ENCODE peak calls at places on chromosomes 13 and 19, in seven cellular contexts. One of them, this sample, is unnamed.

GRCh38 chr19:36573948-36574726 is 1.0 kb upstream of the ZNF529 start:
- DNase-seq in choroid plexus epithelial cell: peak; percentile 73
- DNase-seq in adrenal gland: peak; percentile 17
- DNase-seq in osteocyte: no peak
- DNase-seq in GM12865: peak; percentile 33
- DNase-seq in GM23338: peak; percentile 43
- DNase-seq in tibial nerve: no peak
- DNase-seq in this sample: no peak

GRCh38 chr13:113064534-113065405 is 40.8 kb upstream of the F7 start:
- DNase-seq in osteocyte: no peak
- DNase-seq in adrenal gland: no peak
- DNase-seq in GM23338: no peak
- DNase-seq in choroid plexus epithelial cell: peak; percentile 37
- DNase-seq in GM12865: no peak
- DNase-seq in tibial nerve: no peak
- DNase-seq in this sample: no peak

GRCh38 chr19:42282810-42283247 is 13.8 kb downstream of the CIC start:
- DNase-seq in tibial nerve: no peak
- DNase-seq in GM12865: peak; percentile 8
- DNase-seq in adrenal gland: no peak
- DNase-seq in osteocyte: no peak
- DNase-seq in choroid plexus epithelial cell: no peak
- DNase-seq in GM23338: no peak
- DNase-seq in this sample: no peak

GRCh38 chr13:111367340-111367739 is 46.9 kb downstream of the TEX29 start:
- DNase-seq in choroid plexus epithelial cell: no peak
- DNase-seq in GM12865: no peak
- DNase-seq in osteocyte: peak; percentile 27
- DNase-seq in GM23338: no peak
- DNase-seq in adrenal gland: no peak
- DNase-seq in tibial nerve: no peak
- DNase-seq in this sample: no peak

GRCh38 chr13:96178759-96179158 is 88.9 kb downstream of the HS6ST3 start:
- DNase-seq in GM23338: no peak
- DNase-seq in tibial nerve: no peak
- DNase-seq in adrenal gland: no peak
- DNase-seq in GM12865: no peak
- DNase-seq in choroid plexus epithelial cell: no peak
- DNase-seq in osteocyte: no peak
- DNase-seq in this sample: no peak

GRCh38 chr13:29905845-29906244 is 55.4 kb upstream of the UBL3 start:
- DNase-seq in choroid plexus epithelial cell: peak; percentile 77
- DNase-seq in GM12865: no peak
- DNase-seq in tibial nerve: no peak
- DNase-seq in osteocyte: peak; percentile 34
- DNase-seq in GM23338: no peak
- DNase-seq in adrenal gland: peak; percentile 18
- DNase-seq in this sample: no peak

GRCh38 chr19:3479177-3479818 is 1.0 kb downstream of the SMIM24 start:
- DNase-seq in adrenal gland: no peak
- DNase-seq in choroid plexus epithelial cell: no peak
- DNase-seq in tibial nerve: no peak
- DNase-seq in GM12865: peak; percentile 64
- DNase-seq in GM23338: peak; percentile 96
- DNase-seq in osteocyte: no peak
- DNase-seq in this sample: peak; percentile 79

GRCh38 chr19:8444677-8445487 is at the start of gene HNRNPM:
- DNase-seq in GM23338: peak; percentile 97
- DNase-seq in adrenal gland: peak; percentile 99
- DNase-seq in osteocyte: peak; percentile 100
- DNase-seq in choroid plexus epithelial cell: peak; percentile 98
- DNase-seq in tibial nerve: peak; percentile 98
- DNase-seq in GM12865: peak; percentile 99
- DNase-seq in this sample: peak; percentile 100

GRCh38 chr19:20072936-20073335 is 4.9 kb upstream of the ZNF90 start:
- DNase-seq in adrenal gland: no peak
- DNase-seq in choroid plexus epithelial cell: no peak
- DNase-seq in GM23338: no peak
- DNase-seq in tibial nerve: no peak
- DNase-seq in GM12865: no peak
- DNase-seq in osteocyte: peak; percentile 11
- DNase-seq in this sample: no peak

GRCh38 chr19:11020982-11021759 is 60.3 kb downstream of the SMARCA4 start:
- DNase-seq in tibial nerve: no peak
- DNase-seq in adrenal gland: peak; percentile 92
- DNase-seq in osteocyte: no peak
- DNase-seq in GM12865: no peak
- DNase-seq in choroid plexus epithelial cell: no peak
- DNase-seq in GM23338: no peak
- DNase-seq in this sample: no peak
- TF ChIP-seq CTCF in tibial nerve: no peak
- TF ChIP-seq CTCF in adrenal gland: no peak
- TF ChIP-seq CTCF in osteocyte: no peak
- TF ChIP-seq CTCF in GM12865: no peak
- TF ChIP-seq CTCF in choroid plexus epithelial cell: no peak
- TF ChIP-seq CTCF in GM23338: peak; percentile 47
- TF ChIP-seq CTCF in this sample: no peak

DNA sequence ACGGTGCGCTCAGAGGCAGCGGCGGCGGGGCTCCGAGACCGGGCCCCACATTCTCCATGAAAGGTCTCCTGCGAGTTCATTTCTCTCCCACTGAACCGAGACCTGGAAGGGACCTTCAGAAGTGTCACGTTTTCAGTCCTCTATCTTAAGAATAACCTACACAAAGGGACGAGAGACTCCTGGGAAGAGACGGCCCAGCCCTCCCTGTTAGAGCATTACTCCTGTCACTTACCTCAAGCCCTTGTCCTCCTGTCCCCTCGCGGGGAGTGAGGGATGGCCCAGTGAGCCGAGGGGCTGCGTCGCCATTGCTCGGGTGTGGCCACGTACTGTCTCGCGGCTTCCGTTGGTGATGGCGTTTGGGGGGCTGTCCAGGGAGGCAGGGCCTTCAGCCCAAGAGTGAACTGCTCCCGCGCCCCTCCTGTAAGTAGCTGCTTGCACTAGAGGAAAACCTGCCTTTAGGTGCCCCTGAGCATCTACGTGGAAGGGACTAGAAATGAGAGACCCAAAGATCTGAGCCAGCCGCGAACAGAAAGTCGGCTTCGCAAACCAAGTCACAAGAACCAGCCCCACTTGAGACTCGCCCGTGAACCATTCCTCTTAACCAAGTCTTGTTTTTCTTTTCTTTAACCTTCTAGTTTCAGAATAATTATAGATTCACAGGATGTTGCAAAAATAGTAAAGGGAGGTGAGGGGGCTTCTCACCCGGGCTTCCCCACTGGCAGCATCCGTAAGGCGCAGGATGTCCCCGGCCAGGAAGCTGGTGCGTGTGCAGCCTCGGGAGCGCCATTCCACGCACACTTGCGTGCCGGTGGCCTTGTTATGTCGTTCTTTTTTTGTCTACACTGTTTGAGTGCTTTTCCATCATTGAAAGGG is 21.1 kb upstream of the NDUFS7 start:
- DNase-seq in GM12865: no peak
- DNase-seq in tibial nerve: no peak
- DNase-seq in GM23338: no peak
- DNase-seq in osteocyte: no peak
- DNase-seq in choroid plexus epithelial cell: no peak
- DNase-seq in adrenal gland: no peak
- DNase-seq in this sample: no peak
- TF ChIP-seq CTCF in GM12865: no peak
- TF ChIP-seq CTCF in tibial nerve: no peak
- TF ChIP-seq CTCF in GM23338: no peak
- TF ChIP-seq CTCF in osteocyte: no peak
- TF ChIP-seq CTCF in choroid plexus epithelial cell: no peak
- TF ChIP-seq CTCF in adrenal gland: no peak
- TF ChIP-seq CTCF in this sample: no peak

GRCh38 chr19:55341191-55342043 is 1.7 kb downstream of the KMT5C start:
- DNase-seq in GM23338: peak; percentile 92
- DNase-seq in GM12865: peak; percentile 77
- DNase-seq in adrenal gland: peak; percentile 70
- DNase-seq in osteocyte: no peak
- DNase-seq in tibial nerve: peak; percentile 51
- DNase-seq in choroid plexus epithelial cell: peak; percentile 57
- DNase-seq in this sample: peak; percentile 83
- TF ChIP-seq CTCF in GM23338: no peak
- TF ChIP-seq CTCF in GM12865: no peak
- TF ChIP-seq CTCF in adrenal gland: no peak
- TF ChIP-seq CTCF in osteocyte: no peak
- TF ChIP-seq CTCF in tibial nerve: no peak
- TF ChIP-seq CTCF in choroid plexus epithelial cell: no peak
- TF ChIP-seq CTCF in this sample: no peak

GRCh38 chr13:77752512-77753069 is 55.1 kb downstream of the SLAIN1 start:
- DNase-seq in GM12865: no peak
- DNase-seq in osteocyte: no peak
- DNase-seq in adrenal gland: no peak
- DNase-seq in tibial nerve: no peak
- DNase-seq in GM23338: no peak
- DNase-seq in choroid plexus epithelial cell: no peak
- DNase-seq in this sample: no peak

GRCh38 chr13:77749481-77749880 is 52.0 kb downstream of the SLAIN1 start:
- DNase-seq in osteocyte: no peak
- DNase-seq in choroid plexus epithelial cell: no peak
- DNase-seq in GM23338: no peak
- DNase-seq in tibial nerve: no peak
- DNase-seq in GM12865: no peak
- DNase-seq in adrenal gland: no peak
- DNase-seq in this sample: no peak

GRCh38 chr13:77751513-77752456 is 54.3 kb downstream of the SLAIN1 start:
- DNase-seq in choroid plexus epithelial cell: peak; percentile 71
- DNase-seq in GM23338: peak; percentile 76
- DNase-seq in adrenal gland: peak; percentile 45
- DNase-seq in osteocyte: no peak
- DNase-seq in GM12865: peak; percentile 77
- DNase-seq in tibial nerve: no peak
- DNase-seq in this sample: peak; percentile 22
- TF ChIP-seq CTCF in choroid plexus epithelial cell: peak; percentile 82
- TF ChIP-seq CTCF in GM23338: peak; percentile 86
- TF ChIP-seq CTCF in adrenal gland: peak; percentile 84
- TF ChIP-seq CTCF in osteocyte: peak; percentile 77
- TF ChIP-seq CTCF in GM12865: peak; percentile 82
- TF ChIP-seq CTCF in tibial nerve: peak; percentile 63
- TF ChIP-seq CTCF in this sample: peak; percentile 53

DNA sequence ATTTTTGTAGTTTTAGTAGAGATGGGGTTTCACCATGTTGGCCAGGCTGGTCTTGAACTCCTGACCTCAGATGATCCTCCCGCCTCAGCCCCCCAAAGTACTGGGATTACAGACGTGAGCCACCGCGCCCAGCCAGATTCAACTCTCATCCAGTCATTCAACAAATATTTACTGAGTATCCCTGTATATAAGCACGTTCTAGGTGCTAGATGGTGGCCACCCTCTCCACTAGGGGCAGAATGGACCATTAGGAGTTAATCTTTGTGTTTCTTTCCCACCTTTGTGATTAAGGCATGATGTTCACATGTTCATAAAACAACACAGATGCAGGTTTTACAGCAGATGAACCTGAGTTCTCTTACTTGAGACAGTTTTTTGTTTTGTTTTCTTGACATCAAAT is 7.3 kb downstream of the SHKBP1 start:
- DNase-seq in GM23338: peak; percentile 51
- DNase-seq in tibial nerve: no peak
- DNase-seq in adrenal gland: no peak
- DNase-seq in choroid plexus epithelial cell: no peak
- DNase-seq in GM12865: no peak
- DNase-seq in osteocyte: no peak
- DNase-seq in this sample: no peak
- TF ChIP-seq CTCF in GM23338: peak; percentile 42
- TF ChIP-seq CTCF in tibial nerve: no peak
- TF ChIP-seq CTCF in adrenal gland: no peak
- TF ChIP-seq CTCF in choroid plexus epithelial cell: peak; percentile 51
- TF ChIP-seq CTCF in GM12865: peak; percentile 18
- TF ChIP-seq CTCF in osteocyte: no peak
- TF ChIP-seq CTCF in this sample: no peak

GRCh38 chr13:78875792-78876580 is 217.0 kb upstream of the OBI1 start:
- DNase-seq in osteocyte: no peak
- DNase-seq in tibial nerve: no peak
- DNase-seq in GM12865: peak; percentile 62
- DNase-seq in GM23338: peak; percentile 67
- DNase-seq in choroid plexus epithelial cell: no peak
- DNase-seq in adrenal gland: no peak
- DNase-seq in this sample: peak; percentile 71
- TF ChIP-seq CTCF in osteocyte: no peak
- TF ChIP-seq CTCF in tibial nerve: no peak
- TF ChIP-seq CTCF in GM12865: peak; percentile 36
- TF ChIP-seq CTCF in GM23338: peak; percentile 83
- TF ChIP-seq CTCF in choroid plexus epithelial cell: no peak
- TF ChIP-seq CTCF in adrenal gland: no peak
- TF ChIP-seq CTCF in this sample: no peak

DNA sequence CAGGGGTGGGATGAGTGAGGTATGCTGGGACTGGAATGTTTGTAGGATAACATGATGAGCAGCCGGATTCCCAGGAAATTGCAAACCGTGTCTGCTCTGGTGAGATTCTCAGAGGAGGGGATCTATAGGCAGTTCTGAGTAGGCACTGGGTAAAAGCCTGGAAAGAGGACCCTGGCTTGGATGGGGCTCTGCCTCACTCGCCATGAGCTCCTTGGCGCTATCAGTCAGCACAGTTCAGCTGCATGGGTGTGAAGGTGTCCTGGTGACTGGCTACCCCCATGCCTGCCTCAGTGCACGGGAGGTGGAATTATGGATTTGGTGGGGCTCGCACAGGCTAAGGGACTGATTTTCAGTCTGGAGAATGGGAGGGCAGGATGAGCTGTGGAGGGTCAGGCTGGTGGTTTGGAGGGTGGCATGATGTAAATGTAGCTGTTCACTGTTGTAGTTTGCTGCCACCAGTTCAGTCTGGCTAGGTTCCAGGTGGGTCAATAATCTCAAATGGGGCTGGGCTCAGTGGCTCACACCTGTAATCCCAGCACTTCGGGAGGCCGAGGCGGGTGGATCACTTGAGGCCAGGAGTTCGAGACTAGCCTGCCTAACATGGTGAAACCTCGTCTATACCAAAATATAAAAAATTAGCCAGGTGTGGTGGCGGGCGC is 9.2 kb upstream of the ZNF627 start:
- DNase-seq in GM12865: no peak
- DNase-seq in tibial nerve: no peak
- DNase-seq in adrenal gland: no peak
- DNase-seq in GM23338: no peak
- DNase-seq in osteocyte: no peak
- DNase-seq in choroid plexus epithelial cell: no peak
- DNase-seq in this sample: no peak
- TF ChIP-seq CTCF in GM12865: no peak
- TF ChIP-seq CTCF in tibial nerve: peak; percentile 12
- TF ChIP-seq CTCF in adrenal gland: no peak
- TF ChIP-seq CTCF in GM23338: no peak
- TF ChIP-seq CTCF in osteocyte: no peak
- TF ChIP-seq CTCF in choroid plexus epithelial cell: no peak
- TF ChIP-seq CTCF in this sample: no peak

DNA sequence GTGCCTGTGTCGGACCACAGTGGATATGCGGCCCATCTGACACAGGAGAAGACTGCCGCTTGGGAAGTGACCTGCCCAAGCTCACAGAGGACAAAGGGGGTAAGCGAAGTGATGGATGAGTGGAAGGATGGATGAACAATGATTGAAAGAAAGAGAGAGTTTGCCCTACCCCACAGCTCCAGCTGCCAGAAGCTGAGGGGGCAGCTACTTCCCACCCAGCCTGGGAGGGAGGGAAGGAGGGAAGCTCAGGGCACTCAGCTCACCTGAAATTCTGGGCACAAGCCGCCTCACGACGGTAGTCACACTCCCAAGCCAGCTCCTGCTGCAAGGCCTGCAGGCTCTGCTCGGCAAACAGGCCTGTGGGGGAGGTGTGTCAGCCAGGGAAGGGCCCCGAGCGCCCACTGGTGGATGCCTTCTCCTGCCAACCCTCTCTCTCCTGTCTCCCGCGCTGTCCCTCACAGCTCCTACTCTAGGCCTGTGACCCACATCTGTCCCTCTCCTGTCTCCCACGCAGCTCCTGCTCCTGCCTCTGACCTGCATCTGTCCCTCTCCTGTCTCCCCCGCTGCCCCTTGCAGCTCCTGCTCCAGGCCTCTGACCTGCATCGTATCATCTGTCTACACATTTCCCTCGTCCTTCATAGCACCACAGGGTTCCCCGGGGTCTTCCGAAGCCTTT is 12.0 kb upstream of the NUMBL start:
- DNase-seq in GM12865: no peak
- DNase-seq in tibial nerve: no peak
- DNase-seq in GM23338: peak; percentile 82
- DNase-seq in adrenal gland: no peak
- DNase-seq in osteocyte: no peak
- DNase-seq in choroid plexus epithelial cell: peak; percentile 51
- DNase-seq in this sample: peak; percentile 78
- TF ChIP-seq CTCF in GM12865: no peak
- TF ChIP-seq CTCF in tibial nerve: peak; percentile 25
- TF ChIP-seq CTCF in GM23338: peak; percentile 81
- TF ChIP-seq CTCF in adrenal gland: no peak
- TF ChIP-seq CTCF in osteocyte: peak; percentile 35
- TF ChIP-seq CTCF in choroid plexus epithelial cell: peak; percentile 62
- TF ChIP-seq CTCF in this sample: peak; percentile 18

This sample was measured in WTC11.